ENCODE peak calls at places on chromosomes 5 and 9, in four cellular contexts. One of them, this sample, is unnamed.

GRCh38 chr5:54455413-54456157 is at the start of gene HSPB3:
- DNase-seq in ELF-1: no peak
- DNase-seq in activated CD8-positive, alpha-beta T cell treated with anti-CD3 and anti-CD28 coated beads for 36 hours: no peak
- DNase-seq in ovary: peak
- DNase-seq in this sample: peak

GRCh38 chr9:92968081-92968480 is 20.8 kb downstream of the FGD3 start:
- DNase-seq in ELF-1: no peak
- DNase-seq in activated CD8-positive, alpha-beta T cell treated with anti-CD3 and anti-CD28 coated beads for 36 hours: peak
- DNase-seq in ovary: no peak
- DNase-seq in this sample: no peak

GRCh38 chr9:104608336-104608735 is 2.9 kb upstream of the OR13C2 start:
- DNase-seq in ELF-1: no peak
- DNase-seq in activated CD8-positive, alpha-beta T cell treated with anti-CD3 and anti-CD28 coated beads for 36 hours: no peak
- DNase-seq in ovary: no peak
- DNase-seq in this sample: no peak

GRCh38 chr9:93664549-93665120 is 88.3 kb downstream of the PHF2 start:
- DNase-seq in ELF-1: no peak
- DNase-seq in activated CD8-positive, alpha-beta T cell treated with anti-CD3 and anti-CD28 coated beads for 36 hours: no peak
- DNase-seq in ovary: no peak
- DNase-seq in this sample: peak

GRCh38 chr5:14872070-14872989 is 752 bp upstream of the ANKH start:
- DNase-seq in ELF-1: peak
- DNase-seq in activated CD8-positive, alpha-beta T cell treated with anti-CD3 and anti-CD28 coated beads for 36 hours: peak
- DNase-seq in ovary: peak
- DNase-seq in this sample: peak

GRCh38 chr9:116653580-116654355 is 33.3 kb upstream of the TRIM32 start:
- DNase-seq in ELF-1: peak
- DNase-seq in activated CD8-positive, alpha-beta T cell treated with anti-CD3 and anti-CD28 coated beads for 36 hours: no peak
- DNase-seq in ovary: no peak
- DNase-seq in this sample: no peak

GRCh38 chr9:128098017-128098935 is 29.3 kb downstream of the PTGES2 start:
- DNase-seq in ELF-1: peak
- DNase-seq in activated CD8-positive, alpha-beta T cell treated with anti-CD3 and anti-CD28 coated beads for 36 hours: peak
- DNase-seq in ovary: peak
- DNase-seq in this sample: peak

GRCh38 chr5:38853753-38854470 is 8.1 kb downstream of the OSMR start:
- DNase-seq in ELF-1: no peak
- DNase-seq in activated CD8-positive, alpha-beta T cell treated with anti-CD3 and anti-CD28 coated beads for 36 hours: no peak
- DNase-seq in ovary: no peak
- DNase-seq in this sample: no peak

GRCh38 chr5:123460296-123460729 is 37.1 kb upstream of the CEP120 start:
- DNase-seq in ELF-1: peak
- DNase-seq in activated CD8-positive, alpha-beta T cell treated with anti-CD3 and anti-CD28 coated beads for 36 hours: peak
- DNase-seq in ovary: no peak
- DNase-seq in this sample: no peak

GRCh38 chr5:95803271-95804148 is 19.0 kb downstream of the GLRX start:
- DNase-seq in ELF-1: no peak
- DNase-seq in activated CD8-positive, alpha-beta T cell treated with anti-CD3 and anti-CD28 coated beads for 36 hours: no peak
- DNase-seq in ovary: no peak
- DNase-seq in this sample: no peak

GRCh38 chr5:175141421-175141820 is 302.6 kb downstream of the DRD1 start:
- DNase-seq in ELF-1: no peak
- DNase-seq in activated CD8-positive, alpha-beta T cell treated with anti-CD3 and anti-CD28 coated beads for 36 hours: no peak
- DNase-seq in ovary: no peak
- DNase-seq in this sample: no peak

GRCh38 chr5:448061-448765 is 5.2 kb downstream of the EXOC3 start:
- DNase-seq in ELF-1: no peak
- DNase-seq in activated CD8-positive, alpha-beta T cell treated with anti-CD3 and anti-CD28 coated beads for 36 hours: no peak
- DNase-seq in ovary: no peak
- DNase-seq in this sample: peak

GRCh38 chr9:83220737-83221136 is 157.8 kb upstream of the RASEF start:
- DNase-seq in ELF-1: no peak
- DNase-seq in activated CD8-positive, alpha-beta T cell treated with anti-CD3 and anti-CD28 coated beads for 36 hours: peak
- DNase-seq in ovary: no peak
- DNase-seq in this sample: no peak

GRCh38 chr5:132437604-132438275 is 52.8 kb downstream of the IRF1 start:
- DNase-seq in ELF-1: peak
- DNase-seq in activated CD8-positive, alpha-beta T cell treated with anti-CD3 and anti-CD28 coated beads for 36 hours: peak
- DNase-seq in ovary: peak
- DNase-seq in this sample: peak

GRCh38 chr9:100602302-100602930 is 24.5 kb downstream of the CAVIN4 start:
- DNase-seq in ELF-1: peak
- DNase-seq in activated CD8-positive, alpha-beta T cell treated with anti-CD3 and anti-CD28 coated beads for 36 hours: no peak
- DNase-seq in ovary: no peak
- DNase-seq in this sample: no peak

GRCh38 chr5:139856694-139857093 is 61.1 kb downstream of the PSD2 start:
- DNase-seq in ELF-1: no peak
- DNase-seq in activated CD8-positive, alpha-beta T cell treated with anti-CD3 and anti-CD28 coated beads for 36 hours: no peak
- DNase-seq in ovary: no peak
- DNase-seq in this sample: peak

GRCh38 chr9:91776409-91777365 is 173.3 kb downstream of the ROR2 start:
- DNase-seq in ELF-1: no peak
- DNase-seq in activated CD8-positive, alpha-beta T cell treated with anti-CD3 and anti-CD28 coated beads for 36 hours: no peak
- DNase-seq in ovary: no peak
- DNase-seq in this sample: no peak

GRCh38 chr9:111898331-111899096 is 1.9 kb downstream of the UGCG start:
- DNase-seq in ELF-1: no peak
- DNase-seq in activated CD8-positive, alpha-beta T cell treated with anti-CD3 and anti-CD28 coated beads for 36 hours: no peak
- DNase-seq in ovary: no peak
- DNase-seq in this sample: no peak

GRCh38 chr9:22238809-22239684 is 207.6 kb upstream of the DMRTA1 start:
- DNase-seq in ELF-1: peak
- DNase-seq in activated CD8-positive, alpha-beta T cell treated with anti-CD3 and anti-CD28 coated beads for 36 hours: no peak
- DNase-seq in ovary: no peak
- DNase-seq in this sample: no peak

GRCh38 chr5:91200692-91201091 is 182.4 kb downstream of the ARRDC3 start:
- DNase-seq in ELF-1: no peak
- DNase-seq in activated CD8-positive, alpha-beta T cell treated with anti-CD3 and anti-CD28 coated beads for 36 hours: no peak
- DNase-seq in ovary: no peak
- DNase-seq in this sample: no peak

GRCh38 chr9:426264-426663 is 211.6 kb downstream of the DOCK8 start:
- DNase-seq in ELF-1: no peak
- DNase-seq in activated CD8-positive, alpha-beta T cell treated with anti-CD3 and anti-CD28 coated beads for 36 hours: peak
- DNase-seq in ovary: no peak
- DNase-seq in this sample: no peak

GRCh38 chr5:37400501-37400900 is 21.4 kb downstream of the WDR70 start:
- DNase-seq in ELF-1: no peak
- DNase-seq in activated CD8-positive, alpha-beta T cell treated with anti-CD3 and anti-CD28 coated beads for 36 hours: no peak
- DNase-seq in ovary: no peak
- DNase-seq in this sample: no peak

GRCh38 chr9:105062222-105062850 is 134.4 kb upstream of the ABCA1 start:
- DNase-seq in ELF-1: no peak
- DNase-seq in activated CD8-positive, alpha-beta T cell treated with anti-CD3 and anti-CD28 coated beads for 36 hours: no peak
- DNase-seq in ovary: no peak
- DNase-seq in this sample: no peak

GRCh38 chr5:41433552-41434181 is 76.7 kb downstream of the PLCXD3 start:
- DNase-seq in ELF-1: no peak
- DNase-seq in activated CD8-positive, alpha-beta T cell treated with anti-CD3 and anti-CD28 coated beads for 36 hours: no peak
- DNase-seq in ovary: no peak
- DNase-seq in this sample: no peak

This sample was measured in left ventricle myocardium superior.